ENCODE peak calls at places on chromosomes 7 and 10, in four cellular contexts. L, X, G and E are unnamed samples.

GRCh38 chr10:11178606-11179221 is 161.0 kb downstream of the CELF2 start:
- DNase-seq in L (peak), X (peak), G (no peak), E (no peak)

GRCh38 chr10:110843796-110844616 is 27.7 kb upstream of the PDCD4 start:
- DNase-seq in L (no peak), G (no peak), X (no peak), E (no peak)

GRCh38 chr10:132023092-132023811 is 41.5 kb upstream of the BNIP3 start:
- DNase-seq in X (peak), L (peak), G (peak), E (peak)

GRCh38 chr10:86553639-86554038 is 32.0 kb upstream of the WAPL start:
- DNase-seq in G (peak), L (no peak), X (no peak), E (no peak)

GRCh38 chr10:131131726-131132561 is 179.6 kb downstream of the TCERG1L start:
- DNase-seq in X (no peak), L (no peak), G (no peak), E (no peak)

GRCh38 chr7:106599343-106599698 is 61.6 kb downstream of the CCDC71L start:
- DNase-seq in L (no peak), G (no peak), X (no peak), E (peak)

GRCh38 chr10:103513383-103514060 is 20.0 kb downstream of the NEURL1 start:
- DNase-seq in X (no peak), L (no peak), G (no peak), E (no peak)

GRCh38 chr7:129845178-129845971 is 107.4 kb downstream of the UBE2H start:
- DNase-seq in X (no peak), L (peak), G (no peak), E (peak)

GRCh38 chr10:69944761-69945160 is 107.9 kb upstream of the MACROH2A2 start:
- DNase-seq in L (no peak), G (no peak), X (no peak), E (no peak)

GRCh38 chr7:103685646-103686418 is 239.8 kb upstream of the SLC26A5 start:
- DNase-seq in X (no peak), G (no peak), L (no peak), E (no peak)

GRCh38 chr7:28840515-28841125 is 117.5 kb downstream of the TRIL start:
- DNase-seq in L (peak), X (no peak), G (no peak), E (peak)

GRCh38 chr7:85102813-85103350 is 84.0 kb downstream of the SEMA3D start:
- DNase-seq in G (no peak), L (peak), X (no peak), E (no peak)

GRCh38 chr7:40822861-40823260 is 688.1 kb downstream of the SUGCT start:
- DNase-seq in X (no peak), G (no peak), L (no peak), E (no peak)

GRCh38 chr7:378551-379455 is 88.8 kb downstream of the FOXL3 start:
- DNase-seq in G (peak), L (no peak), X (peak), E (no peak)

GRCh38 chr7:127584648-127585043 is 750 bp downstream of the GCC1 start:
- DNase-seq in L (no peak), X (no peak), G (no peak), E (no peak)

GRCh38 chr7:42671627-42672026 is 240.2 kb downstream of the C7orf25 start:
- DNase-seq in L (peak), X (no peak), G (no peak), E (peak)

GRCh38 chr7:134645935-134646334 is 718 bp upstream of the BPGM start:
- DNase-seq in G (no peak), X (no peak), L (peak), E (no peak)

GRCh38 chr10:102280397-102281015 is 35.2 kb downstream of the GBF1 start:
- DNase-seq in G (no peak), X (peak), L (peak), E (no peak)

GRCh38 chr7:99876491-99876890 is 342 bp downstream of the OR2AE1 start:
- DNase-seq in X (no peak), L (no peak), G (no peak), E (no peak)

GRCh38 chr10:17181751-17182150 is 19.7 kb downstream of the TRDMT1 start:
- DNase-seq in L (no peak), G (no peak), X (no peak), E (no peak)

GRCh38 chr10:11005626-11006427 is 11.8 kb upstream of the CELF2 start:
- DNase-seq in L (no peak), X (no peak), G (no peak), E (no peak)

GRCh38 chr7:122013070-122013469 is 131.0 kb downstream of the AASS start:
- DNase-seq in L (peak), X (no peak), G (no peak), E (no peak)

GRCh38 chr7:164882-165660 is 27.3 kb upstream of the FAM20C start:
- DNase-seq in X (peak), G (no peak), L (no peak), E (no peak)

GRCh38 chr7:137120690-137121089 is 222.8 kb downstream of the PTN start:
- DNase-seq in L (peak), G (no peak), X (no peak), E (no peak)

GRCh38 chr7:124088590-124088989 is 55.7 kb upstream of the TMEM229A start:
- DNase-seq in G (no peak), L (peak), X (no peak), E (no peak)

GRCh38 chr7:124089621-124090020 is 56.8 kb upstream of the TMEM229A start:
- DNase-seq in X (no peak), L (peak), G (no peak), E (no peak)

GRCh38 chr7:124085168-124085567 is 52.3 kb upstream of the TMEM229A start:
- DNase-seq in X (no peak), L (peak), G (no peak), E (peak)

GRCh38 chr7:124086843-124087242 is 54.0 kb upstream of the TMEM229A start:
- DNase-seq in X (no peak), G (no peak), L (peak), E (no peak)

GRCh38 chr7:124084024-124084423 is 51.2 kb upstream of the TMEM229A start:
- DNase-seq in L (peak), X (no peak), G (no peak), E (no peak)
- H3K27ac ChIP-seq in L (no peak), X (no peak), G (no peak), E (no peak)

GRCh38 chr7:91082854-91083495 is 181.3 kb upstream of the FZD1 start:
- DNase-seq in L (peak), G (no peak), X (no peak), E (peak)
- TF ChIP-seq CTCF in L (peak), G (peak), X (peak), E (peak)

DNA sequence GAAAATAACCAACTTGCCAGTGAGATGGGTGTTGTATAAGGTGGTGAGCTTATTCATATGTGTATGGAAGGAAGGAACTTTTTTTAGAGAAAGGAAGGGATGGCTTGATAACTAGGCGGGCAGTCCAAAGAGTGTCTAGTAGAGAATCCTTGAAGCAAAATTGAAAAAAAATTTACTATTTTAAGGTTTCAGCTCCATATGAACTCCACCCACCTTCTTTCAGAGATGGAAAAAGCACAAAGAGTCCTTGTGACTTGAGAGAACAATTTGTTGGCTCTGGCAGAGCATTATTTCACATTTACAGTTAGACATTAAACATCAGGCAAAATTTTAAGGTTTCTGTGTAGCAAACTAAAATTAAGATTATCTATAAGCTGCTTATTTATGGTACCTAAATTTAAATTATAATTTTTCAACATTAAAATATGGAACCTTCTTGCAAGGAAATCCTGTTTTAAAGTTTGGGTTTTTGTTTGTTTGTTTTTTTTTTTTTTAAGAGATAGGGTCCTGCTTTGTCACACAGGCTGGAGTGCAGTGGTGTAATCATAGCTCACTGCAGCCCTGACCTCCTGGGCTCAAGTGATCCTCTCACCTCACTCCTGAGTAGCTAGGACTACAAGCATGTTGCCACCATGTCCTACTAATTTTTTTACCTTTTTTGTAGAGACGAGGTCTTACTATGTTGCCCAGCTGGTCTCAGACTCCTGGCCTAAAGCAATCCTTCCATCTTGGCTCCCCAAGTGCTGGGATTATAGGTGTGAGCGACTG is 12.2 kb downstream of the PTPN12 start:
- DNase-seq in X (no peak), L (no peak), G (no peak), E (no peak)
- H3K27ac ChIP-seq in X (peak), L (no peak), G (peak), E (no peak)

GRCh38 chr10:49061667-49062066 is 53.7 kb downstream of the VSTM4 start:
- DNase-seq in L (no peak), X (no peak), G (no peak), E (no peak)
- TF ChIP-seq CTCF in L (no peak), X (no peak), G (no peak), E (no peak)

DNA sequence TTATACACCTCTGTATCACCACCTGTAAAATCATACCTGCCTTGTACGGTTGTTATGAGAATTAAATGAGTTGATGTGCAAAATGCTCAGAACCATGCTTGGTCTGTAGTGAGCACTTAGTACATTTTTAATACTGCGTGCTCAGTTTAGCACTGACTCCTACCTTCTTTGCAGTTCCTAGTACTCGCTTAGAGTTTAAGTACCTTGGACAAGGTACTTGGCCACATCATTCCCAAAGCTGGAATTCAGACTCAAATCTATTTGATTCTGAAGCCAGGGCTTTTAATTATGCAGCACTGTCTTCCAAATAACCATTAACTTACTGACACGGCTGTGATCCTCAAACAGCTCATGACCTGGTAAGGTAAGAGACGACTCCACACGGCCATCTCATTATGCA is 100.0 kb upstream of the AGK start:
- DNase-seq in L (no peak), G (no peak), X (no peak), E (no peak)
- H3K27ac ChIP-seq in L (no peak), G (no peak), X (no peak), E (no peak)